ENCODE peak calls at places on chromosomes 5 and 9, in five cellular contexts. F is tibial nerve, B is ovary, Y is K562, C is transverse colon. K is an unnamed sample.

GRCh38 chr5:126988021-126988569 is 42.3 kb downstream of the MARCHF3 start:
- DNase-seq in B (no peak), C (no peak), Y (no peak), F (no peak), K (no peak)

GRCh38 chr9:93012998-93013855 is 45.3 kb upstream of the SUSD3 start:
- DNase-seq in C (no peak), B (no peak), Y (no peak), F (no peak), K (no peak)

GRCh38 chr9:110027624-110028023 is 180.3 kb downstream of the C9orf152 start:
- DNase-seq in C (no peak), Y (no peak), B (no peak), F (peak), K (no peak)

GRCh38 chr5:124546643-124547042 is 199.8 kb downstream of the ZNF608 start:
- DNase-seq in B (no peak), F (no peak), Y (no peak), C (no peak), K (no peak)

GRCh38 chr9:131278421-131279111 is 2.3 kb upstream of the FAM78A start:
- DNase-seq in B (no peak), C (no peak), F (no peak), Y (peak), K (no peak)

GRCh38 chr5:79513519-79514390 is at the start of gene HOMER1:
- DNase-seq in F (peak), C (peak), B (peak), Y (peak), K (peak)

GRCh38 chr5:75348241-75348640 is 11.2 kb downstream of the HMGCR start:
- DNase-seq in B (no peak), F (no peak), C (no peak), Y (no peak), K (no peak)

GRCh38 chr5:149801307-149801985 is 71.3 kb downstream of the PPARGC1B start:
- DNase-seq in F (no peak), C (no peak), B (no peak), Y (no peak), K (no peak)

GRCh38 chr5:129063483-129064136 is 30.9 kb upstream of the ISOC1 start:
- DNase-seq in C (no peak), B (no peak), Y (no peak), F (no peak), K (no peak)

GRCh38 chr9:71646131-71646530 is 122.2 kb downstream of the CEMIP2 start:
- DNase-seq in C (no peak), Y (no peak), B (no peak), F (no peak), K (no peak)

GRCh38 chr5:10306114-10306513 is 1.6 kb downstream of the CMBL start:
- DNase-seq in C (peak), Y (no peak), B (no peak), F (no peak), K (no peak)

GRCh38 chr5:96901841-96902240 is 25.5 kb downstream of the ERAP2 start:
- DNase-seq in B (no peak), C (no peak), F (no peak), Y (no peak), K (no peak)

GRCh38 chr9:18173923-18174322 is 300.0 kb upstream of the ADAMTSL1 start:
- DNase-seq in F (no peak), Y (no peak), B (no peak), C (no peak), K (no peak)

GRCh38 chr5:5011151-5011550 is 129.0 kb upstream of the ADAMTS16 start:
- DNase-seq in C (no peak), B (no peak), Y (no peak), F (no peak), K (no peak)

GRCh38 chr5:111997308-111998159 is 240.5 kb upstream of the NREP start:
- DNase-seq in C (no peak), Y (no peak), F (no peak), B (no peak), K (no peak)

GRCh38 chr5:117295941-117296340 is 721.3 kb upstream of the SEMA6A start:
- DNase-seq in Y (no peak), B (no peak), C (no peak), F (no peak), K (no peak)

GRCh38 chr5:157470616-157471015 is 10.6 kb downstream of the NIPAL4 start:
- DNase-seq in C (no peak), F (no peak), Y (no peak), B (no peak), K (no peak)

GRCh38 chr5:157903117-157903450 is 44.1 kb upstream of the CLINT1 start:
- DNase-seq in F (no peak), C (no peak), Y (no peak), B (no peak), K (no peak)

GRCh38 chr5:53031695-53032096 is 42.5 kb downstream of the ITGA2 start:
- DNase-seq in Y (no peak), F (no peak), B (no peak), C (no peak), K (no peak)

GRCh38 chr9:117464941-117465616 is 50.2 kb upstream of the ASTN2 start:
- DNase-seq in B (no peak), C (no peak), F (no peak), Y (no peak), K (no peak)

GRCh38 chr5:138753794-138754698 is 821 bp downstream of the CTNNA1 start:
- DNase-seq in Y (peak), F (peak), B (peak), C (peak), K (peak)
- TF ChIP-seq EP300 in Y (peak), F (peak), B (no peak), C (peak), K (no peak)

GRCh38 chr9:33265211-33265885 is 499 bp downstream of the CHMP5 start:
- DNase-seq in F (no peak), B (peak), C (peak), Y (no peak), K (no peak)

GRCh38 chr9:33267368-33267767 is 2.5 kb downstream of the CHMP5 start:
- DNase-seq in F (no peak), Y (no peak), B (no peak), C (no peak), K (no peak)

GRCh38 chr9:33264473-33265177 is at the start of the genes BAG1 and CHMP5:
- DNase-seq in Y (peak), F (peak), C (peak), B (peak), K (peak)

GRCh38 chr9:33263131-33263935 is 1.2 kb downstream of the BAG1 start:
- DNase-seq in B (peak), F (no peak), C (no peak), Y (no peak), K (no peak)

GRCh38 chr9:33263936-33264472 is 504 bp downstream of the BAG1 start:
- DNase-seq in F (peak), C (peak), Y (no peak), B (no peak), K (peak)
- TF ChIP-seq POLR2A in F (no peak), C (no peak), Y (no peak), B (no peak), K (no peak)

GRCh38 chr9:21294904-21295538 is 10.1 kb downstream of the IFNA5 start:
- DNase-seq in F (no peak), B (no peak), Y (no peak), C (no peak), K (no peak)
- TF ChIP-seq EP300 in F (no peak), B (no peak), Y (no peak), C (no peak), K (no peak)

GRCh38 chr5:143191720-143192119 is 211.8 kb downstream of the NR3C1 start:
- DNase-seq in F (no peak), C (no peak), B (no peak), Y (no peak), K (no peak)
- TF ChIP-seq POLR2A in F (no peak), C (no peak), B (no peak), Y (no peak), K (no peak)

DNA sequence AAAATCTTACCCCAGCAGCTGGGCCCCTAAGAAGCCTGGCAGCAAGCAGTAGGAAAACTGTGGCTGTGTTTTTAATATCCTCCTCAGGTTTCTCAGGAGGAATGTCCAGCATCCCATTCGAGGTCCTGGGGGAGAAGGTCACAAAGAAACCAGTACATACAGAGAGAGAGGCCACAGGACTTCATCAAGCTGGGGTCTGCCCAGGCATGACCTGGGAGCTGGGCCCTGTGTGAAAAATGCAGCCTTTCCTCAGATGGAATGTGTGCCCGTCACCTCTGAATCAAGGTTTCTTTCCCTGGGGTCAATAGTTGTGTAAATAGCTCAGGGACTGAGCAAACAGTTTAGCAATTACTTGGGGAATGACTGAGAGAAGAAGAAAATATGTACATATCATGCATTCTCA is 33.9 kb upstream of the RAD23B start:
- DNase-seq in C (no peak), F (no peak), B (no peak), Y (no peak), K (no peak)
- TF ChIP-seq EP300 in C (no peak), F (no peak), B (no peak), Y (no peak), K (no peak)

GRCh38 chr5:42799241-42799608 is 12.5 kb downstream of the SELENOP start:
- DNase-seq in Y (no peak), C (no peak), F (no peak), B (no peak), K (no peak)

GRCh38 chr5:42799668-42800114 is 12.0 kb downstream of the SELENOP start:
- DNase-seq in B (no peak), C (no peak), Y (no peak), F (no peak), K (no peak)

GRCh38 chr5:42801516-42802166 is 10.1 kb downstream of the SELENOP start:
- DNase-seq in Y (no peak), F (no peak), B (no peak), C (no peak), K (no peak)

GRCh38 chr5:42800748-42801330 is 10.9 kb downstream of the SELENOP start:
- DNase-seq in B (no peak), Y (no peak), F (no peak), C (no peak), K (no peak)

DNA sequence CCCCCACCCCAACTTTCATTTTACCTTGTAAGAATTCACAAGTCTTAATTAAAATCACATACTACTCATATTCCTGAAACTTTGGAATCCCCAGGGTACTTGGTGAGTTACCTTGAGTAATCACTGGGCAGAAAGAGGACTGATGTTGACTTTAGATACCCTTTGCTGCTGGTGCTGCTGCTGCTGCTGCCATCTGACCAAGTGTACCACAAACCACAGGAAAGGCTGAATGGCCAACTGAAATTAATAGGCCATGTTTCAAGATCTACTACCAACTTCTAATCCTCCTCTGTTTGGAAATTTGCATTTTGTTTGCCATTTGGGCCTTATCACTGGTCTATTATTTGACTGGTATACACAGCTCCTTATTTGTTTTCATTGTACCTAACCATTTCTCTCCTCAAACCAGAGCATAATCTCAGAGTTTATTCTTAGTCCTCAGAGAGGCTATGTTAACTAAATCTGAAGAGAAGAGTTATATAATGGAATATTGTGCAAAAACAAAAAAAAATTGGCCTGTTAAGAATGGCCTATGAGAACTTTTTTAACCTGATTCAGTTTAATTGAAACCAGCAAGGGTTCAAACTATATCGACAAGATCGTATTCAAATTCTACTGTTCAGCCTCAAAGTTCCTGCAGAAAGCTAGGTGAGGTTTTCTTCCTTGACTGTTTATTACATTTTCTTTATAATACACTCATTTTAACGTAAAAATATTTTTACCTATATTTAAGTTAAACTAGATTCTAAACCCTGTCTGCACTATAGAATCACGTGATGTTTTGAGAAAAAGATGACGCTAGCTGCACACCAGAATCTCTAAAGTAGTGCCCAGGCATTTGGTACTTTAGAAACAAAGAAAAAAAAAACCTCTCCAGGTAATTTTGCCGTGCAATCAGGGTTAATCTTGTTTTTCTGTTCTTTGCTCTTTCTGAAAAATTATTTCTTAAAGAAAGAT is 13.1 kb downstream of the SELENOP start:
- DNase-seq in C (no peak), B (no peak), F (no peak), Y (no peak), K (peak)
- TF ChIP-seq POLR2A in C (peak), B (no peak), F (no peak), Y (no peak), K (no peak)

K was measured in stomach.